ENCODE peak calls at places on chromosomes 12 and 14, in six cellular contexts. K is effector CD4-positive, alpha-beta T cell; G is HFF-Myc; Y is adipocyte; W is activated CD8-positive, alpha-beta memory T cell treated with anti-CD3 and anti-CD28 coated beads for 48 hours; M is neural crest cell. P is an unnamed sample.

GRCh38 chr14:93991212-93991611 is 5.9 kb upstream of the CCDC197 start:
- DNase-seq in G (no peak), W (no peak), K (no peak), Y (no peak), M (no peak), P (no peak)

GRCh38 chr12:7503686-7504085 is at the start of gene CD163:
- DNase-seq in M (no peak), Y (no peak), G (no peak), W (no peak), K (no peak), P (no peak)

GRCh38 chr14:104431351-104431928 is 148.1 kb upstream of the C14orf180 start:
- DNase-seq in M (no peak), K (no peak), W (no peak), G (no peak), Y (no peak), P (no peak)

GRCh38 chr14:61469771-61470170 is 148.4 kb downstream of the PRKCH start:
- DNase-seq in W (no peak), M (no peak), G (no peak), Y (no peak), K (no peak), P (no peak)

GRCh38 chr14:51865953-51866747 is 5.7 kb downstream of the GNG2 start:
- DNase-seq in G (no peak), K (no peak), Y (no peak), M (no peak), W (no peak), P (no peak)

GRCh38 chr12:67651380-67651695 is 2.8 kb downstream of the DYRK2 start:
- DNase-seq in K (peak), Y (peak), M (no peak), G (no peak), W (no peak), P (no peak)

GRCh38 chr12:109727039-109727723 is 13.6 kb downstream of the FAM222A start:
- DNase-seq in W (no peak), M (peak), K (no peak), Y (no peak), G (no peak), P (no peak)

GRCh38 chr14:62039871-62040270 is 277.7 kb downstream of the SNAPC1 start:
- DNase-seq in M (no peak), G (no peak), K (no peak), Y (peak), W (no peak), P (no peak)

GRCh38 chr14:104562606-104563005 is 17.0 kb upstream of the C14orf180 start:
- DNase-seq in M (no peak), G (no peak), W (no peak), K (no peak), Y (no peak), P (no peak)

GRCh38 chr12:88947486-88948043 is 367.3 kb upstream of the KITLG start:
- DNase-seq in M (no peak), Y (no peak), K (no peak), G (no peak), W (no peak), P (no peak)

GRCh38 chr12:75137896-75138295 is 71.7 kb downstream of the KCNC2 start:
- DNase-seq in G (no peak), M (no peak), K (no peak), W (no peak), Y (peak), P (no peak)

GRCh38 chr12:92146865-92147264 is 1.2 kb upstream of the BTG1 start:
- DNase-seq in K (no peak), W (no peak), M (no peak), G (no peak), Y (peak), P (no peak)

GRCh38 chr12:104569348-104570173 is 112.8 kb downstream of the CHST11 start:
- DNase-seq in G (no peak), K (peak), W (no peak), Y (no peak), M (no peak), P (no peak)

GRCh38 chr12:108884116-108885012 is 4.5 kb downstream of the DAO start:
- DNase-seq in M (peak), G (peak), Y (peak), K (peak), W (peak), P (peak)

GRCh38 chr12:116123511-116124258 is 153.8 kb downstream of the MED13L start:
- DNase-seq in K (no peak), Y (peak), M (peak), W (no peak), G (no peak), P (peak)

GRCh38 chr12:18224745-18225144 is 36.6 kb upstream of the PIK3C2G start:
- DNase-seq in K (no peak), Y (peak), G (no peak), M (no peak), W (no peak), P (no peak)

GRCh38 chr12:52873832-52874572 is 25.2 kb upstream of the KRT78 start:
- DNase-seq in G (peak), Y (peak), W (peak), M (peak), K (peak), P (peak)

GRCh38 chr12:131001493-131001892 is 47.8 kb downstream of the ADGRD1 start:
- DNase-seq in Y (no peak), M (no peak), K (no peak), G (no peak), W (no peak), P (no peak)

GRCh38 chr12:85825751-85826150 is 10.5 kb downstream of the RASSF9 start:
- DNase-seq in K (no peak), W (no peak), G (no peak), M (no peak), Y (no peak), P (no peak)

GRCh38 chr14:96131836-96132235 is 72.8 kb upstream of the BDKRB2 start:
- DNase-seq in W (no peak), M (no peak), G (no peak), K (no peak), Y (no peak), P (no peak)

GRCh38 chr14:36275741-36276140 is 44.7 kb downstream of the MBIP start:
- DNase-seq in Y (no peak), K (no peak), M (no peak), G (no peak), W (no peak), P (no peak)

GRCh38 chr14:101736071-101736470 is 25.4 kb upstream of the PPP2R5C start:
- DNase-seq in Y (no peak), W (no peak), M (no peak), K (no peak), G (no peak), P (no peak)

GRCh38 chr12:110266980-110267620 is 13.9 kb upstream of the ATP2A2 start:
- DNase-seq in M (no peak), Y (peak), K (no peak), G (peak), W (no peak), P (no peak)

GRCh38 chr12:80441921-80442320 is 2.1 kb upstream of the PTPRQ start:
- DNase-seq in M (no peak), Y (peak), G (no peak), W (no peak), K (no peak), P (no peak)

GRCh38 chr12:28814246-28814645 is 334.8 kb upstream of the FAR2 start:
- DNase-seq in M (no peak), W (no peak), G (no peak), K (no peak), Y (no peak), P (no peak)

GRCh38 chr12:50614167-50614762 is 109.5 kb downstream of the DIP2B start:
- DNase-seq in M (no peak), G (no peak), Y (peak), W (no peak), K (no peak), P (no peak)

GRCh38 chr12:47867496-47867941 is 37.3 kb downstream of the VDR start:
- DNase-seq in Y (peak), W (no peak), K (no peak), M (no peak), G (peak), P (no peak)

GRCh38 chr12:120118710-120119097 is 2.2 kb upstream of the RAB35 start:
- DNase-seq in Y (peak), W (no peak), M (no peak), G (no peak), K (no peak), P (no peak)

GRCh38 chr12:54217309-54217661 is 28.5 kb upstream of the SMUG1 start:
- DNase-seq in Y (no peak), W (no peak), G (no peak), M (no peak), K (no peak), P (no peak)

GRCh38 chr12:3330976-3331375 is 160.0 kb upstream of the PRMT8 start:
- DNase-seq in W (no peak), M (no peak), K (no peak), Y (no peak), G (no peak), P (no peak)

GRCh38 chr14:34012978-34013713 is 62.3 kb upstream of the EGLN3 start:
- DNase-seq in Y (no peak), W (no peak), G (no peak), M (no peak), K (no peak), P (no peak)

GRCh38 chr14:22551597-22551982 is 37.4 kb downstream of the DAD1 start:
- DNase-seq in G (no peak), Y (no peak), W (no peak), K (no peak), M (no peak), P (no peak)

GRCh38 chr12:131921866-131922769 is 7.0 kb upstream of the PUS1 start:
- DNase-seq in G (no peak), W (no peak), K (no peak), M (no peak), Y (no peak), P (no peak)

GRCh38 chr12:72191761-72192160 is 80.4 kb upstream of the TRHDE start:
- DNase-seq in Y (no peak), G (no peak), K (no peak), W (no peak), M (no peak), P (no peak)

GRCh38 chr12:128190614-128191013 is 76.4 kb upstream of the TMEM132C start:
- DNase-seq in M (peak), W (no peak), Y (peak), K (no peak), G (no peak), P (no peak)

GRCh38 chr12:116381744-116382455 is 104.4 kb upstream of the MED13L start:
- DNase-seq in K (no peak), Y (peak), G (peak), M (peak), W (no peak), P (no peak)

GRCh38 chr14:35687335-35687939 is 121.7 kb downstream of the RALGAPA1 start:
- DNase-seq in K (no peak), W (no peak), M (peak), Y (peak), G (peak), P (no peak)

GRCh38 chr14:56328021-56328420 is 209.8 kb downstream of the PELI2 start:
- DNase-seq in K (no peak), G (no peak), Y (no peak), M (no peak), W (no peak), P (no peak)

GRCh38 chr12:104930388-104931326 is 27.4 kb downstream of the SLC41A2 start:
- DNase-seq in W (no peak), G (no peak), K (no peak), M (no peak), Y (peak), P (no peak)

GRCh38 chr14:80956105-80956504 is 684 bp downstream of the TSHR start:
- DNase-seq in W (no peak), G (no peak), K (no peak), M (no peak), Y (no peak), P (no peak)

P was measured in lower leg skin.